ENCODE peak calls at places on chromosomes 11 and 22, in seven cellular contexts. One of them, this sample, is unnamed.

GRCh38 chr22:19106886-19107729 is 15.1 kb downstream of the DGCR2 start:
- DNase-seq in fibroblast of villous mesenchyme: no peak
- DNase-seq in HS-5: no peak
- DNase-seq in heart right ventricle: no peak
- DNase-seq in RWPE1: no peak
- DNase-seq in CD4-positive, alpha-beta T cell: no peak
- DNase-seq in occipital lobe: no peak
- DNase-seq in this sample: no peak

GRCh38 chr22:41642711-41643110 is 21.6 kb downstream of the XRCC6 start:
- DNase-seq in fibroblast of villous mesenchyme: no peak
- DNase-seq in HS-5: no peak
- DNase-seq in heart right ventricle: no peak
- DNase-seq in RWPE1: no peak
- DNase-seq in CD4-positive, alpha-beta T cell: no peak
- DNase-seq in occipital lobe: no peak
- DNase-seq in this sample: no peak

GRCh38 chr11:102322560-102322959 is 5.3 kb downstream of the BIRC3 start:
- DNase-seq in fibroblast of villous mesenchyme: no peak
- DNase-seq in HS-5: no peak
- DNase-seq in heart right ventricle: no peak
- DNase-seq in RWPE1: no peak
- DNase-seq in CD4-positive, alpha-beta T cell: no peak
- DNase-seq in occipital lobe: no peak
- DNase-seq in this sample: no peak

GRCh38 chr11:17581036-17581731 is 34.1 kb downstream of the OTOG start:
- DNase-seq in fibroblast of villous mesenchyme: no peak
- DNase-seq in HS-5: no peak
- DNase-seq in heart right ventricle: no peak
- DNase-seq in RWPE1: no peak
- DNase-seq in CD4-positive, alpha-beta T cell: no peak
- DNase-seq in occipital lobe: no peak
- DNase-seq in this sample: no peak

GRCh38 chr22:17843189-17843588 is 68.9 kb upstream of the BID start:
- DNase-seq in fibroblast of villous mesenchyme: no peak
- DNase-seq in HS-5: no peak
- DNase-seq in heart right ventricle: no peak
- DNase-seq in RWPE1: no peak
- DNase-seq in CD4-positive, alpha-beta T cell: no peak
- DNase-seq in occipital lobe: no peak
- DNase-seq in this sample: no peak

GRCh38 chr11:3877252-3878035 is 22.0 kb downstream of the STIM1 start:
- DNase-seq in fibroblast of villous mesenchyme: no peak
- DNase-seq in HS-5: no peak
- DNase-seq in heart right ventricle: no peak
- DNase-seq in RWPE1: no peak
- DNase-seq in CD4-positive, alpha-beta T cell: no peak
- DNase-seq in occipital lobe: no peak
- DNase-seq in this sample: no peak

GRCh38 chr22:38062782-38063181 is 5.6 kb downstream of the PICK1 start:
- DNase-seq in fibroblast of villous mesenchyme: no peak
- DNase-seq in HS-5: no peak
- DNase-seq in heart right ventricle: no peak
- DNase-seq in RWPE1: no peak
- DNase-seq in CD4-positive, alpha-beta T cell: no peak
- DNase-seq in occipital lobe: peak; percentile 55
- DNase-seq in this sample: no peak

GRCh38 chr11:129842138-129842537 is 26.5 kb downstream of the TMEM45B start:
- DNase-seq in fibroblast of villous mesenchyme: no peak
- DNase-seq in HS-5: no peak
- DNase-seq in heart right ventricle: no peak
- DNase-seq in RWPE1: no peak
- DNase-seq in CD4-positive, alpha-beta T cell: no peak
- DNase-seq in occipital lobe: no peak
- DNase-seq in this sample: no peak

GRCh38 chr11:20388096-20389055 is 860 bp downstream of the PRMT3 start:
- DNase-seq in fibroblast of villous mesenchyme: peak; percentile 2
- DNase-seq in HS-5: no peak
- DNase-seq in heart right ventricle: peak; percentile 14
- DNase-seq in RWPE1: peak; percentile 18
- DNase-seq in CD4-positive, alpha-beta T cell: no peak
- DNase-seq in occipital lobe: no peak
- DNase-seq in this sample: no peak

GRCh38 chr11:67276821-67277230 is 10.6 kb downstream of the GRK2 start:
- DNase-seq in fibroblast of villous mesenchyme: peak; percentile 52
- DNase-seq in HS-5: no peak
- DNase-seq in heart right ventricle: no peak
- DNase-seq in RWPE1: no peak
- DNase-seq in CD4-positive, alpha-beta T cell: no peak
- DNase-seq in occipital lobe: no peak
- DNase-seq in this sample: no peak

GRCh38 chr22:23431337-23432072 is 148.6 kb downstream of the IGLL1 start:
- DNase-seq in fibroblast of villous mesenchyme: no peak
- DNase-seq in HS-5: no peak
- DNase-seq in heart right ventricle: no peak
- DNase-seq in RWPE1: no peak
- DNase-seq in CD4-positive, alpha-beta T cell: no peak
- DNase-seq in occipital lobe: no peak
- DNase-seq in this sample: no peak

This sample was measured in T-helper 22 cell.